ENCODE peak calls at places on chromosomes 16 and 17, in six cellular contexts. R, F, O, X, P and A are unnamed samples.

GRCh38 chr17:29835438-29836351 is 94.3 kb downstream of the SSH2 start:
- DNase-seq in R (no peak), F (no peak), O (no peak), X (no peak), P (no peak), A (no peak)

GRCh38 chr17:56313201-56313600 is 159.9 kb downstream of the ANKFN1 start:
- DNase-seq in R (no peak), F (no peak), O (no peak), X (no peak), P (peak; percentile 72), A (no peak)

GRCh38 chr16:84836234-84836647 is 16.5 kb downstream of the CRISPLD2 start:
- DNase-seq in R (no peak), F (peak; percentile 99), O (no peak), X (peak; percentile 17), P (no peak), A (no peak)

GRCh38 chr17:76383645-76384221 is 676 bp upstream of the SPHK1 start:
- DNase-seq in R (no peak), F (peak; percentile 84), O (peak; percentile 66), X (no peak), P (no peak), A (no peak)

GRCh38 chr17:69402052-69402451 is 12.4 kb upstream of the MAP2K6 start:
- DNase-seq in R (no peak), F (no peak), O (no peak), X (no peak), P (no peak), A (no peak)

GRCh38 chr16:88192601-88193000 is 190.2 kb upstream of the ZNF469 start:
- DNase-seq in R (peak; percentile 4), F (no peak), O (no peak), X (no peak), P (no peak), A (no peak)

GRCh38 chr17:54948380-54948779 is 20.1 kb downstream of the COX11 start:
- DNase-seq in R (no peak), F (peak; percentile 93), O (no peak), X (no peak), P (no peak), A (no peak)

GRCh38 chr17:11803635-11804034 is 193.6 kb downstream of the ZNF18 start:
- DNase-seq in R (no peak), F (no peak), O (no peak), X (no peak), P (no peak), A (no peak)

GRCh38 chr17:48995871-48996695 is 1.1 kb upstream of the IGF2BP1 start:
- DNase-seq in R (no peak), F (peak; percentile 79), O (no peak), X (peak; percentile 83), P (no peak), A (no peak)

GRCh38 chr17:79814966-79815835 is 18.3 kb upstream of the CBX8 start:
- DNase-seq in R (no peak), F (no peak), O (no peak), X (no peak), P (no peak), A (no peak)